ENCODE peak calls at places on chromosomes 4 and X, in eight cellular contexts. One of them, this sample, is unnamed.

GRCh38 chr4:187224560-187224959 is 500.9 kb upstream of the FAT1 start:
- DNase-seq in dorsolateral prefrontal cortex: no peak
- DNase-seq in epithelial cell of esophagus: no peak
- DNase-seq in astrocyte: no peak
- DNase-seq in spleen: no peak
- DNase-seq in fibroblast of the aortic adventitia: no peak
- DNase-seq in cardiac muscle cell: no peak
- DNase-seq in heart right ventricle: no peak
- DNase-seq in this sample: no peak

GRCh38 chrX:154374361-154375155 is at the start of gene FLNA:
- DNase-seq in dorsolateral prefrontal cortex: no peak
- DNase-seq in epithelial cell of esophagus: peak; percentile 15
- DNase-seq in astrocyte: no peak
- DNase-seq in spleen: peak; percentile 86
- DNase-seq in fibroblast of the aortic adventitia: no peak
- DNase-seq in cardiac muscle cell: peak; percentile 34
- DNase-seq in heart right ventricle: no peak
- DNase-seq in this sample: no peak

GRCh38 chr4:159097785-159098184 is 5.1 kb upstream of the RAPGEF2 start:
- DNase-seq in dorsolateral prefrontal cortex: no peak
- DNase-seq in epithelial cell of esophagus: no peak
- DNase-seq in astrocyte: no peak
- DNase-seq in spleen: no peak
- DNase-seq in fibroblast of the aortic adventitia: no peak
- DNase-seq in cardiac muscle cell: no peak
- DNase-seq in heart right ventricle: no peak
- DNase-seq in this sample: no peak

GRCh38 chr4:30904161-30904560 is 184.0 kb downstream of the PCDH7 start:
- DNase-seq in dorsolateral prefrontal cortex: no peak
- DNase-seq in epithelial cell of esophagus: no peak
- DNase-seq in astrocyte: no peak
- DNase-seq in spleen: no peak
- DNase-seq in fibroblast of the aortic adventitia: no peak
- DNase-seq in cardiac muscle cell: no peak
- DNase-seq in heart right ventricle: no peak
- DNase-seq in this sample: no peak

GRCh38 chr4:48296330-48296729 is 26.7 kb upstream of the TEC start:
- DNase-seq in dorsolateral prefrontal cortex: no peak
- DNase-seq in epithelial cell of esophagus: no peak
- DNase-seq in astrocyte: no peak
- DNase-seq in spleen: peak; percentile 37
- DNase-seq in fibroblast of the aortic adventitia: no peak
- DNase-seq in cardiac muscle cell: no peak
- DNase-seq in heart right ventricle: no peak
- DNase-seq in this sample: no peak

GRCh38 chr4:20493761-20494353 is 206.4 kb upstream of the PACRGL start:
- DNase-seq in dorsolateral prefrontal cortex: no peak
- DNase-seq in epithelial cell of esophagus: peak; percentile 43
- DNase-seq in astrocyte: peak; percentile 39
- DNase-seq in spleen: no peak
- DNase-seq in fibroblast of the aortic adventitia: peak; percentile 53
- DNase-seq in cardiac muscle cell: peak; percentile 19
- DNase-seq in heart right ventricle: no peak
- DNase-seq in this sample: no peak

GRCh38 chr4:87839309-87839946 is 6.7 kb downstream of the MEPE start:
- DNase-seq in dorsolateral prefrontal cortex: peak; percentile 52
- DNase-seq in epithelial cell of esophagus: peak; percentile 56
- DNase-seq in astrocyte: peak; percentile 5
- DNase-seq in spleen: no peak
- DNase-seq in fibroblast of the aortic adventitia: peak; percentile 61
- DNase-seq in cardiac muscle cell: peak; percentile 63
- DNase-seq in heart right ventricle: peak; percentile 28
- DNase-seq in this sample: no peak

GRCh38 chr4:2833671-2834000 is 10.0 kb upstream of the ADD1 start:
- DNase-seq in dorsolateral prefrontal cortex: no peak
- DNase-seq in epithelial cell of esophagus: no peak
- DNase-seq in astrocyte: no peak
- DNase-seq in spleen: no peak
- DNase-seq in fibroblast of the aortic adventitia: no peak
- DNase-seq in cardiac muscle cell: no peak
- DNase-seq in heart right ventricle: no peak
- DNase-seq in this sample: no peak

GRCh38 chr4:7703669-7704068 is 236.0 kb downstream of the AFAP1 start:
- DNase-seq in dorsolateral prefrontal cortex: no peak
- DNase-seq in epithelial cell of esophagus: no peak
- DNase-seq in astrocyte: no peak
- DNase-seq in spleen: no peak
- DNase-seq in fibroblast of the aortic adventitia: no peak
- DNase-seq in cardiac muscle cell: no peak
- DNase-seq in heart right ventricle: no peak
- DNase-seq in this sample: no peak

GRCh38 chr4:8769645-8770517 is 101.8 kb downstream of the HMX1 start:
- DNase-seq in dorsolateral prefrontal cortex: peak; percentile 32
- DNase-seq in epithelial cell of esophagus: no peak
- DNase-seq in astrocyte: no peak
- DNase-seq in spleen: peak; percentile 60
- DNase-seq in fibroblast of the aortic adventitia: no peak
- DNase-seq in cardiac muscle cell: no peak
- DNase-seq in heart right ventricle: no peak
- DNase-seq in this sample: no peak

GRCh38 chrX:130793966-130794365 is 109.0 kb downstream of the ENOX2 start:
- DNase-seq in dorsolateral prefrontal cortex: no peak
- DNase-seq in epithelial cell of esophagus: no peak
- DNase-seq in astrocyte: no peak
- DNase-seq in spleen: no peak
- DNase-seq in fibroblast of the aortic adventitia: no peak
- DNase-seq in cardiac muscle cell: no peak
- DNase-seq in heart right ventricle: no peak
- DNase-seq in this sample: no peak

GRCh38 chr4:121138014-121138413 is 26.1 kb downstream of the TNIP3 start:
- DNase-seq in dorsolateral prefrontal cortex: no peak
- DNase-seq in epithelial cell of esophagus: no peak
- DNase-seq in astrocyte: no peak
- DNase-seq in spleen: no peak
- DNase-seq in fibroblast of the aortic adventitia: no peak
- DNase-seq in cardiac muscle cell: no peak
- DNase-seq in heart right ventricle: no peak
- DNase-seq in this sample: no peak

GRCh38 chr4:3701271-3702083 is 64.7 kb upstream of the ADRA2C start:
- DNase-seq in dorsolateral prefrontal cortex: peak; percentile 35
- DNase-seq in epithelial cell of esophagus: no peak
- DNase-seq in astrocyte: no peak
- DNase-seq in spleen: peak; percentile 56
- DNase-seq in fibroblast of the aortic adventitia: no peak
- DNase-seq in cardiac muscle cell: no peak
- DNase-seq in heart right ventricle: no peak
- DNase-seq in this sample: no peak

GRCh38 chr4:7737752-7738457 is 201.8 kb downstream of the AFAP1 start:
- DNase-seq in dorsolateral prefrontal cortex: no peak
- DNase-seq in epithelial cell of esophagus: no peak
- DNase-seq in astrocyte: no peak
- DNase-seq in spleen: peak; percentile 68
- DNase-seq in fibroblast of the aortic adventitia: no peak
- DNase-seq in cardiac muscle cell: no peak
- DNase-seq in heart right ventricle: no peak
- DNase-seq in this sample: no peak

GRCh38 chr4:101065935-101066485 is 281.3 kb downstream of the PPP3CA start:
- DNase-seq in dorsolateral prefrontal cortex: no peak
- DNase-seq in epithelial cell of esophagus: no peak
- DNase-seq in astrocyte: no peak
- DNase-seq in spleen: no peak
- DNase-seq in fibroblast of the aortic adventitia: no peak
- DNase-seq in cardiac muscle cell: no peak
- DNase-seq in heart right ventricle: no peak
- DNase-seq in this sample: no peak

GRCh38 chrX:133776072-133776471 is 209.3 kb downstream of the GPC3 start:
- DNase-seq in dorsolateral prefrontal cortex: no peak
- DNase-seq in epithelial cell of esophagus: peak; percentile 0
- DNase-seq in astrocyte: no peak
- DNase-seq in spleen: no peak
- DNase-seq in fibroblast of the aortic adventitia: no peak
- DNase-seq in cardiac muscle cell: peak; percentile 6
- DNase-seq in heart right ventricle: no peak
- DNase-seq in this sample: no peak

GRCh38 chr4:38128478-38129451 is 168.6 kb downstream of the PTTG2 start:
- DNase-seq in dorsolateral prefrontal cortex: no peak
- DNase-seq in epithelial cell of esophagus: peak; percentile 100
- DNase-seq in astrocyte: peak; percentile 43
- DNase-seq in spleen: no peak
- DNase-seq in fibroblast of the aortic adventitia: peak; percentile 89
- DNase-seq in cardiac muscle cell: no peak
- DNase-seq in heart right ventricle: no peak
- DNase-seq in this sample: no peak

GRCh38 chr4:101346562-101347266 is 612 bp downstream of the PPP3CA start:
- DNase-seq in dorsolateral prefrontal cortex: no peak
- DNase-seq in epithelial cell of esophagus: peak; percentile 70
- DNase-seq in astrocyte: peak; percentile 43
- DNase-seq in spleen: peak; percentile 92
- DNase-seq in fibroblast of the aortic adventitia: peak; percentile 69
- DNase-seq in cardiac muscle cell: peak; percentile 82
- DNase-seq in heart right ventricle: peak; percentile 44
- DNase-seq in this sample: no peak

GRCh38 chrX:88612870-88613329 is 134.1 kb upstream of the CPXCR1 start:
- DNase-seq in dorsolateral prefrontal cortex: no peak
- DNase-seq in epithelial cell of esophagus: no peak
- DNase-seq in astrocyte: no peak
- DNase-seq in spleen: no peak
- DNase-seq in fibroblast of the aortic adventitia: no peak
- DNase-seq in cardiac muscle cell: peak; percentile 0
- DNase-seq in heart right ventricle: no peak
- DNase-seq in this sample: no peak

GRCh38 chr4:155722816-155723499 is 35.9 kb upstream of the GUCY1B1 start:
- DNase-seq in dorsolateral prefrontal cortex: no peak
- DNase-seq in epithelial cell of esophagus: no peak
- DNase-seq in astrocyte: peak; percentile 43
- DNase-seq in spleen: no peak
- DNase-seq in fibroblast of the aortic adventitia: peak; percentile 5
- DNase-seq in cardiac muscle cell: no peak
- DNase-seq in heart right ventricle: no peak
- DNase-seq in this sample: peak; percentile 28

GRCh38 chr4:135508006-135508714 is 1306.6 kb upstream of the PABPC4L start:
- DNase-seq in dorsolateral prefrontal cortex: no peak
- DNase-seq in epithelial cell of esophagus: peak; percentile 94
- DNase-seq in astrocyte: peak; percentile 90
- DNase-seq in spleen: no peak
- DNase-seq in fibroblast of the aortic adventitia: peak; percentile 44
- DNase-seq in cardiac muscle cell: peak; percentile 47
- DNase-seq in heart right ventricle: no peak
- DNase-seq in this sample: no peak

GRCh38 chr4:26793750-26794149 is 66.9 kb upstream of the STIM2 start:
- DNase-seq in dorsolateral prefrontal cortex: no peak
- DNase-seq in epithelial cell of esophagus: no peak
- DNase-seq in astrocyte: no peak
- DNase-seq in spleen: no peak
- DNase-seq in fibroblast of the aortic adventitia: no peak
- DNase-seq in cardiac muscle cell: no peak
- DNase-seq in heart right ventricle: no peak
- DNase-seq in this sample: no peak

GRCh38 chr4:46277165-46277951 is 112.6 kb downstream of the GABRA2 start:
- DNase-seq in dorsolateral prefrontal cortex: no peak
- DNase-seq in epithelial cell of esophagus: no peak
- DNase-seq in astrocyte: no peak
- DNase-seq in spleen: no peak
- DNase-seq in fibroblast of the aortic adventitia: no peak
- DNase-seq in cardiac muscle cell: no peak
- DNase-seq in heart right ventricle: no peak
- DNase-seq in this sample: no peak

GRCh38 chr4:147735413-147736301 is 3.8 kb downstream of the ARHGAP10 start:
- DNase-seq in dorsolateral prefrontal cortex: no peak
- DNase-seq in epithelial cell of esophagus: no peak
- DNase-seq in astrocyte: peak; percentile 35
- DNase-seq in spleen: no peak
- DNase-seq in fibroblast of the aortic adventitia: peak; percentile 23
- DNase-seq in cardiac muscle cell: peak; percentile 22
- DNase-seq in heart right ventricle: no peak
- DNase-seq in this sample: no peak
- TF ChIP-seq CTCF in dorsolateral prefrontal cortex: no peak
- TF ChIP-seq CTCF in epithelial cell of esophagus: no peak
- TF ChIP-seq CTCF in astrocyte: no peak
- TF ChIP-seq CTCF in spleen: no peak
- TF ChIP-seq CTCF in fibroblast of the aortic adventitia: no peak
- TF ChIP-seq CTCF in cardiac muscle cell: no peak
- TF ChIP-seq CTCF in heart right ventricle: no peak
- TF ChIP-seq CTCF in this sample: no peak

GRCh38 chr4:118352843-118353373 is at the start of gene PRSS12:
- DNase-seq in dorsolateral prefrontal cortex: no peak
- DNase-seq in epithelial cell of esophagus: peak; percentile 82
- DNase-seq in astrocyte: peak; percentile 30
- DNase-seq in spleen: peak; percentile 89
- DNase-seq in fibroblast of the aortic adventitia: peak; percentile 69
- DNase-seq in cardiac muscle cell: peak; percentile 56
- DNase-seq in heart right ventricle: peak; percentile 10
- DNase-seq in this sample: no peak
- H3K4me3 ChIP-seq in dorsolateral prefrontal cortex: peak within 1 kb of the TSS; percentile 47
- H3K4me3 ChIP-seq in epithelial cell of esophagus: peak within 1 kb of the TSS; percentile 65
- H3K4me3 ChIP-seq in astrocyte: peak within 1 kb of the TSS; percentile 65
- H3K4me3 ChIP-seq in spleen: peak within 1 kb of the TSS; percentile 42
- H3K4me3 ChIP-seq in fibroblast of the aortic adventitia: peak within 1 kb of the TSS; percentile 79
- H3K4me3 ChIP-seq in cardiac muscle cell: peak within 1 kb of the TSS; percentile 45
- H3K4me3 ChIP-seq in heart right ventricle: peak within 1 kb of the TSS; percentile 41
- H3K4me3 ChIP-seq in this sample: peak within 1 kb of the TSS; percentile 58

DNA sequence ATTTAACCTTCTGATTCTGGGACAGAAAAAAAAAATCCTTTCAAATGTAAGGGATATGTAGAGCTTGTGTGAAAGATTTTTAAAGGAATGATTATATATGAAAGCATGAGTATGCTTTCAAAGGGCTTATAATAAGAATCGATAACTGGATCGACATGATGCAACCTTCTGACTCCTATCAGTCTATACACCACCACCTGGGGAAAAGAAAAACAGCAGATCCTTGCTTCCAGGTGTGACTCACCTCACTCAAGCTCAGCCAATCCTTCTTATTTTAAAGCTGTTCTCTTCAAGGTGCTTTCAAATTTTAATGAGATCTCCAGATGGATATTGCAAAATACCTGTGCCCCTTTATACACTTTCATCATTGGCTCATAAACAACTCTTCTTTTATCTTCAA is 102.1 kb upstream of the EDNRA start:
- DNase-seq in dorsolateral prefrontal cortex: no peak
- DNase-seq in epithelial cell of esophagus: peak; percentile 72
- DNase-seq in astrocyte: no peak
- DNase-seq in spleen: no peak
- DNase-seq in fibroblast of the aortic adventitia: no peak
- DNase-seq in cardiac muscle cell: no peak
- DNase-seq in heart right ventricle: no peak
- DNase-seq in this sample: no peak
- TF ChIP-seq CTCF in dorsolateral prefrontal cortex: no peak
- TF ChIP-seq CTCF in epithelial cell of esophagus: peak; percentile 52
- TF ChIP-seq CTCF in astrocyte: no peak
- TF ChIP-seq CTCF in spleen: no peak
- TF ChIP-seq CTCF in fibroblast of the aortic adventitia: no peak
- TF ChIP-seq CTCF in cardiac muscle cell: no peak
- TF ChIP-seq CTCF in heart right ventricle: no peak
- TF ChIP-seq CTCF in this sample: no peak

GRCh38 chr4:56038763-56039162 is 90.0 kb downstream of the CEP135 start:
- DNase-seq in dorsolateral prefrontal cortex: no peak
- DNase-seq in epithelial cell of esophagus: peak; percentile 2
- DNase-seq in astrocyte: no peak
- DNase-seq in spleen: no peak
- DNase-seq in fibroblast of the aortic adventitia: no peak
- DNase-seq in cardiac muscle cell: no peak
- DNase-seq in heart right ventricle: no peak
- DNase-seq in this sample: no peak

GRCh38 chr4:56040842-56041241 is 92.1 kb downstream of the CEP135 start:
- DNase-seq in dorsolateral prefrontal cortex: no peak
- DNase-seq in epithelial cell of esophagus: no peak
- DNase-seq in astrocyte: no peak
- DNase-seq in spleen: no peak
- DNase-seq in fibroblast of the aortic adventitia: no peak
- DNase-seq in cardiac muscle cell: no peak
- DNase-seq in heart right ventricle: no peak
- DNase-seq in this sample: no peak

GRCh38 chr4:56042225-56042624 is 93.5 kb downstream of the CEP135 start:
- DNase-seq in dorsolateral prefrontal cortex: no peak
- DNase-seq in epithelial cell of esophagus: no peak
- DNase-seq in astrocyte: no peak
- DNase-seq in spleen: no peak
- DNase-seq in fibroblast of the aortic adventitia: no peak
- DNase-seq in cardiac muscle cell: no peak
- DNase-seq in heart right ventricle: no peak
- DNase-seq in this sample: no peak
- H3K4me3 ChIP-seq in dorsolateral prefrontal cortex: no peak overlapping the region
- H3K4me3 ChIP-seq in epithelial cell of esophagus: no peak overlapping the region
- H3K4me3 ChIP-seq in astrocyte: no peak overlapping the region
- H3K4me3 ChIP-seq in spleen: no peak overlapping the region
- H3K4me3 ChIP-seq in fibroblast of the aortic adventitia: no peak overlapping the region
- H3K4me3 ChIP-seq in cardiac muscle cell: no peak overlapping the region
- H3K4me3 ChIP-seq in heart right ventricle: no peak overlapping the region
- H3K4me3 ChIP-seq in this sample: no peak overlapping the region

This sample was measured in retinal pigment epithelial cell.